ENCODE peak calls at places on chromosomes 7 and 10, in eight cellular contexts. U, R, M, W, I, K, D and Z are unnamed samples.

GRCh38 chr7:36388423-36388822 is 1.2 kb upstream of the ANLN start:
- DNase-seq in U (no peak), R (no peak), M (no peak), W (no peak), I (no peak), K (no peak), D (no peak), Z (no peak)

GRCh38 chr7:17109017-17109416 is 189.4 kb upstream of the AHR start:
- DNase-seq in U (no peak), R (no peak), M (no peak), W (no peak), I (no peak), K (no peak), D (peak; percentile 39), Z (peak; percentile 60)

GRCh38 chr10:19638173-19638872 is 177.9 kb upstream of the PLXDC2 start:
- DNase-seq in U (no peak), R (no peak), M (no peak), W (no peak), I (no peak), K (no peak), D (no peak), Z (peak; percentile 86)

GRCh38 chr10:5565671-5566581 is 41.2 kb downstream of the CALML3 start:
- DNase-seq in U (no peak), R (no peak), M (peak; percentile 43), W (no peak), I (no peak), K (no peak), D (no peak), Z (peak; percentile 19)

GRCh38 chr10:129151281-129151680 is 315.8 kb upstream of the MGMT start:
- DNase-seq in U (no peak), R (no peak), M (no peak), W (no peak), I (no peak), K (no peak), D (no peak), Z (no peak)

GRCh38 chr7:99601656-99602310 is 3.7 kb downstream of the TMEM225B start:
- DNase-seq in U (no peak), R (peak; percentile 11), M (no peak), W (no peak), I (no peak), K (no peak), D (no peak), Z (no peak)

GRCh38 chr7:952548-953441 is 1.7 kb downstream of the ADAP1 start:
- DNase-seq in U (no peak), R (peak; percentile 2), M (peak; percentile 38), W (no peak), I (no peak), K (no peak), D (no peak), Z (no peak)

GRCh38 chr10:50540069-50540825 is 83.5 kb downstream of the SGMS1 start:
- DNase-seq in U (no peak), R (no peak), M (no peak), W (no peak), I (no peak), K (no peak), D (no peak), Z (no peak)

GRCh38 chr10:88702848-88703597 is 3.0 kb upstream of the LIPK start:
- DNase-seq in U (no peak), R (peak; percentile 7), M (no peak), W (no peak), I (no peak), K (no peak), D (peak; percentile 83), Z (no peak)

GRCh38 chr7:137935849-137936508 is 65.9 kb downstream of the CREB3L2 start:
- DNase-seq in U (no peak), R (no peak), M (no peak), W (no peak), I (no peak), K (no peak), D (peak; percentile 40), Z (no peak)

GRCh38 chr7:96321670-96322372 is at the start of gene SLC25A13:
- DNase-seq in U (peak; percentile 31), R (peak; percentile 94), M (peak; percentile 85), W (peak; percentile 95), I (peak; percentile 93), K (peak; percentile 80), D (peak; percentile 81), Z (peak; percentile 86)

GRCh38 chr7:100632951-100633717 is 8.2 kb downstream of the TFR2 start:
- DNase-seq in U (no peak), R (peak; percentile 76), M (no peak), W (peak; percentile 43), I (peak; percentile 41), K (no peak), D (no peak), Z (peak; percentile 24)

GRCh38 chr7:43575506-43575905 is 7.4 kb upstream of the STK17A start:
- DNase-seq in U (no peak), R (no peak), M (no peak), W (no peak), I (no peak), K (no peak), D (no peak), Z (no peak)

GRCh38 chr7:28060371-28060950 is 120.1 kb downstream of the JAZF1 start:
- DNase-seq in U (no peak), R (no peak), M (no peak), W (no peak), I (no peak), K (no peak), D (no peak), Z (no peak)

GRCh38 chr7:22402250-22402649 is 45.3 kb upstream of the RAPGEF5 start:
- DNase-seq in U (no peak), R (no peak), M (no peak), W (no peak), I (no peak), K (no peak), D (no peak), Z (no peak)

GRCh38 chr7:92056276-92056675 is 78.0 kb downstream of the CYP51A1 start:
- DNase-seq in U (no peak), R (no peak), M (no peak), W (no peak), I (no peak), K (no peak), D (no peak), Z (no peak)

GRCh38 chr7:92058040-92058439 is 76.2 kb downstream of the CYP51A1 start:
- DNase-seq in U (no peak), R (no peak), M (no peak), W (no peak), I (no peak), K (no peak), D (no peak), Z (no peak)

GRCh38 chr7:92058899-92059298 is 75.4 kb downstream of the CYP51A1 start:
- DNase-seq in U (no peak), R (no peak), M (no peak), W (no peak), I (no peak), K (no peak), D (no peak), Z (no peak)

GRCh38 chr7:92061154-92061553 is 73.1 kb downstream of the CYP51A1 start:
- DNase-seq in U (no peak), R (no peak), M (no peak), W (no peak), I (no peak), K (peak; percentile 11), D (no peak), Z (no peak)

DNA sequence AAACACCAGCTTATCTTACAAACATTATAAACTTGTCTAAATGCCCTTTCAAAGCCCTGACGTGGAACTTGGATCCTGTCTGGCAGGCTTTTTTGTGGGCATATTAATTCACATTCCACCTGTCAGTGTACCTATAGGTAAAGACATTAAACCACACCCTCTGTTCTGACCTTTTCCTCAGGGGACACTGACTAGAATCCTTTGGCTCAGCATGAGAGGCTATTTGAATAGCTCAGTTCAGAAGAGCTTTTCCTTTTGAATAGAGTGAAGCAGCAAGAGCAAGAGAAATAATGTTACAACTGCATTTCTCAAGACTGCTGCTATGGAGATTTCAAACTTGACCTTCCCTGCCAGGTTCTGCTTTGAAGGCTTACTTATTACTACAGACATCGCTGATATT is 76.9 kb downstream of the CYP51A1 start:
- DNase-seq in U (no peak), R (peak; percentile 25), M (no peak), W (no peak), I (no peak), K (no peak), D (no peak), Z (no peak)
- H3K4me3 ChIP-seq in U (no peak overlapping the region), R (no peak overlapping the region), M (no peak overlapping the region), W (peak overlapping the region; percentile 47), I (no peak overlapping the region), K (no peak overlapping the region), D (no peak overlapping the region), Z (no peak overlapping the region)

DNA sequence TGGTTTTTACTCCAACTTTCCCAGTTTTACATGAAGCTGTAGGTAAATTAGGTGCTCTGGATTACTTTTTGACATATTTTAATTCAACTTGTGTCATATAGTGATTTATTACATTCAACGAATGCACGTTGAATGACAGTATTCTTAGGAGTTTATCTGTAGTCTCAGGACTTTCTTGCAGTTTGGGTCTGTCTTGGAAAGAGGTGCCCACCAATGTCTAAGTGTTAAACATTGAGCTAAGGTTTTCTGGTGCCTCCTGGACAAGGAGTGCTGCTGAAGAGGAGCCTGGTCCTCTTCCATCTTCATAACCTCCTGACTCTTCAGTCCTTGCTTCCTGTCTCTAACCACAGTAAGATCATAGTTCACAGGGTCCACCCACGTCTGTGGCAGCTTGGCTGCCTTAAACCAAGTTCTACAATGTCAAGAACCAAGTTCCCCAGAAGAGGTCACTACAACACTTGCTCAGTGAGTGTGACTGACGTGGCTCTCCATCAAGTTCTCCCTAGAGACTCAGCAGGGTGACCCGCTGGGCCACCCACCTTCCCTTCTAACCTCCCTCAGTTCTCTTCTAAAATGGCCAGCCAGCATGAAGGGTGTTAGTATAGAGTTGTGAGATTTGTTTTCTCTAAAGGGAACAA is 6.1 kb downstream of the NPY start:
- DNase-seq in U (no peak), R (peak; percentile 37), M (no peak), W (no peak), I (no peak), K (no peak), D (peak; percentile 20), Z (peak; percentile 23)
- TF ChIP-seq CTCF in U (no peak), R (peak; percentile 42), M (no peak), W (peak; percentile 60), I (peak; percentile 26), K (peak; percentile 42), D (peak; percentile 28), Z (peak; percentile 19)

GRCh38 chr7:6481445-6481844 is 33.7 kb upstream of the DAGLB start:
- DNase-seq in U (no peak), R (no peak), M (no peak), W (no peak), I (no peak), K (no peak), D (no peak), Z (no peak)
- H3K4me3 ChIP-seq in U (no peak overlapping the region), R (no peak overlapping the region), M (no peak overlapping the region), W (no peak overlapping the region), I (no peak overlapping the region), K (peak overlapping the region; percentile 18), D (no peak overlapping the region), Z (no peak overlapping the region)

DNA sequence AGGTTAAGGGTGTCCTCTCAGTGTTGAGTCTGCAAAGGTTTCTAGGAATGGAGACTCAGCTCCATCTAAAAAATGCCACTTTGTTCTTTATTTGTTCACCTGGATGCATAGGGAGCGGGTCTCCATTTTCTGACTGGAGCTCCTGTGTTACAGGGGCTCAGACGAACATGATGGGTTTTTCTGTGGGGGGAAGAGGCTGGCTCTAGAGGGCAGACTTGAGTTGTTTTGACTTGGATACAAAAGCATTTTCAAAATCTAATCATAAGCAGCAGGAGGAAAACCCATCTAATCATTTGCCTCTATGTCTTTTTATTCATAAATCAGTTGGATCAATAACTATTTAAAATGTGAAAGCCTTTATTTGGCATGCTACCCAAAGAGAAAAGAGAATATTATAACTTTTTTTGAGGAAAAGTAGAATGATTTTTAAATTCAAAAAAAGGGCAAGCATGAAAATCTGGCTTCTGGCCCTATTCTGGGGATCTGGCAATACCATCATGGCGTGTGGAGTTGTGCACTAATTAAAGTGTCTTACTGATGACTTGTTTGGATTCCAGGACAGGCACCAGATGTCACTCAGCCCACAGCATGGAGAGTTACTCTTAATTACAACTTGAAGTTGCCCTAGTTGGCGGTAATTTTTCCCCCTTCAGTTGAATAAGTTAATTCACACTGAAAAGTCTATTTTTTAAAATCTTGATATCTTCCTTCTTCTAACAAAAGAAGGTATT is 594.9 kb downstream of the REEP3 start:
- DNase-seq in U (no peak), R (peak; percentile 51), M (no peak), W (no peak), I (no peak), K (no peak), D (peak; percentile 3), Z (peak; percentile 23)
- TF ChIP-seq CTCF in U (no peak), R (peak; percentile 67), M (no peak), W (no peak), I (peak; percentile 39), K (peak; percentile 46), D (peak; percentile 12), Z (peak; percentile 55)